ENCODE peak calls at places on chromosome 9, in eight cellular contexts. F is activated T-cell treated with anti-CD3 and anti-CD28 coated beads, Interleukin-2, amount 50 U/mL, for 1 hour; Z is NCI-H1105; E is HFFc6; U is CD8-positive, alpha-beta memory T cell; I is stimulated activated naive CD4-positive, alpha-beta T cell treated with Interleukin-2 at 50 U/mL for 16 hours; G is amygdala; Y is NCI-H2081. X is an unnamed sample.

GRCh38 chr9:76116913-76117312 is 226.4 kb downstream of the PCSK5 start:
- DNase-seq in U (no peak), Z (no peak), E (no peak), G (no peak), I (no peak), Y (no peak), F (no peak), X (no peak)

GRCh38 chr9:126292736-126293521 is 33.7 kb upstream of the MVB12B start:
- DNase-seq in Z (no peak), G (no peak), I (no peak), E (no peak), F (no peak), U (no peak), Y (no peak), X (no peak)

GRCh38 chr9:86322973-86323644 is 31.1 kb downstream of the TUT7 start:
- DNase-seq in E (peak; percentile 78), U (no peak), I (no peak), Y (no peak), G (no peak), F (no peak), Z (no peak), X (no peak)

GRCh38 chr9:135454737-135455136 is 24.8 kb upstream of the PPP1R26 start:
- DNase-seq in F (no peak), I (no peak), Z (no peak), E (no peak), U (no peak), Y (no peak), G (no peak), X (no peak)

GRCh38 chr9:12777149-12778010 is 2.6 kb downstream of the LURAP1L start:
- DNase-seq in Y (no peak), U (no peak), F (no peak), I (no peak), Z (no peak), E (no peak), G (no peak), X (no peak)

GRCh38 chr9:120109242-120109641 is 470.7 kb downstream of the CDK5RAP2 start:
- DNase-seq in F (no peak), E (no peak), Z (no peak), U (no peak), G (no peak), Y (peak; percentile 42), I (no peak), X (peak; percentile 21)

GRCh38 chr9:111501648-111502047 is 17.5 kb upstream of the ECPAS start:
- DNase-seq in E (no peak), U (no peak), I (no peak), Z (no peak), F (no peak), Y (no peak), G (no peak), X (no peak)

GRCh38 chr9:33464045-33464636 is 9.6 kb downstream of the NOL6 start:
- DNase-seq in F (no peak), Z (no peak), G (no peak), E (no peak), Y (no peak), U (no peak), I (no peak), X (no peak)

GRCh38 chr9:28389411-28389810 is 816.1 kb upstream of the C9orf72 start:
- DNase-seq in G (no peak), Y (no peak), U (no peak), E (no peak), Z (no peak), I (no peak), F (no peak), X (no peak)